ENCODE peak calls at places on chromosomes 6 and 20, in nine cellular contexts. V, A, L, E, T, C, W, B and X are unnamed samples.

GRCh38 chr6:411402-412145 is 20.0 kb downstream of the IRF4 start:
- DNase-seq in V (no peak), A (no peak), L (no peak), E (no peak), T (no peak), C (no peak), W (peak; percentile 34), B (no peak), X (no peak)

GRCh38 chr6:40599580-40599979 is 12.4 kb upstream of the LRFN2 start:
- DNase-seq in V (no peak), A (no peak), L (no peak), E (no peak), T (peak; percentile 46), C (no peak), W (no peak), B (no peak), X (no peak)

GRCh38 chr6:3355358-3356055 is 96.8 kb downstream of the PSMG4 start:
- DNase-seq in V (no peak), A (peak; percentile 78), L (no peak), E (peak; percentile 69), T (no peak), C (peak; percentile 46), W (peak; percentile 63), B (no peak), X (no peak)

GRCh38 chr20:16479666-16480065 is 93.6 kb downstream of the KIF16B start:
- DNase-seq in V (peak; percentile 28), A (no peak), L (no peak), E (no peak), T (no peak), C (no peak), W (no peak), B (no peak), X (no peak)

GRCh38 chr20:50855498-50856474 is 60.9 kb downstream of the BCAS4 start:
- DNase-seq in V (peak; percentile 49), A (peak; percentile 60), L (no peak), E (no peak), T (peak; percentile 63), C (no peak), W (no peak), B (no peak), X (no peak)

GRCh38 chr6:20655317-20655716 is 121.1 kb downstream of the CDKAL1 start:
- DNase-seq in V (peak; percentile 53), A (no peak), L (no peak), E (peak; percentile 35), T (no peak), C (no peak), W (no peak), B (no peak), X (no peak)

GRCh38 chr20:50673146-50673830 is 18.1 kb downstream of the RIPOR3 start:
- DNase-seq in V (no peak), A (peak; percentile 76), L (no peak), E (no peak), T (no peak), C (no peak), W (peak; percentile 91), B (no peak), X (no peak)

GRCh38 chr6:40343887-40344565 is 243.1 kb downstream of the LRFN2 start:
- DNase-seq in V (no peak), A (peak; percentile 37), L (no peak), E (no peak), T (no peak), C (no peak), W (no peak), B (no peak), X (no peak)

GRCh38 chr6:116866281-116866871 is 10.7 kb upstream of the RFX6 start:
- DNase-seq in V (peak; percentile 2), A (no peak), L (no peak), E (no peak), T (no peak), C (no peak), W (no peak), B (no peak), X (no peak)

GRCh38 chr20:61253264-61253639 is 1.2 kb downstream of the CDH4 start:
- DNase-seq in V (peak; percentile 45), A (no peak), L (no peak), E (no peak), T (no peak), C (no peak), W (no peak), B (no peak), X (no peak)

GRCh38 chr20:63917811-63918210 is 22.9 kb downstream of the DNAJC5 start:
- DNase-seq in V (no peak), A (no peak), L (no peak), E (no peak), T (peak; percentile 12), C (no peak), W (no peak), B (no peak), X (no peak)

DNA sequence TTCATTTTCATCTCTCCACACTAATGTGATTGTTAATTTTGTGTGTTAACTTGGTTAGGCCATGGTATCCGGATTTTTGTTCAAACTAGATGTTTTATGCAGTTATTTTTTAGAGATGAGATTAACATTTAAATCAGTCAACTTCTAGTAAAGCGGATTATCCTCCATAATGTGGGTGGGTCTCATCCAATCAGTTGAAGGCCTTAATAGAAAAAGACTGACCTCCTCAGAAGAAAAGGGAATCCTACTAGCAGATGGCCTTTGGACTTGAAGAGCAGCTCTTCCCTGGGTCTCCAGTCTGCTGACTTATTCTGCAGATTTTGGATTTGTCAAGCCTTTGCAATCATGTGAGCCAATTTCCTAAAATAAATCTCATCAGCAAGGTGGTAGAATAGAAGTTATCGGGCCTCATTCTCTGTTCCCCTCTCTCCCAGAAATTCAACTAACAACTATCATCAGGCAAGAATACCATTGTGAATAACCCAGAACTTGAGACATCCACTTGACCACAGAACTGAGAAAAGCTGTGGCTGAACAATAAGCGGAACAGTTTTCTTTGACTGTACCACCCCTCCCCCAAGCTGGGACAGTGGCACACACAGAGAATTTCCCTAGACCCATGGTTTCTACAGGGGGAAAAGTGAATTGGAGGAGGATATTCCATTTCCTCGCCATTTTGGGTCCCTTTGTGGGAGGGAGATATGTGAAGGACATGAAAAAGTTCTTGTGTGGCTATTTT is 323.0 kb downstream of the UTRN start:
- DNase-seq in V (no peak), A (no peak), L (no peak), E (no peak), T (no peak), C (no peak), W (no peak), B (no peak), X (no peak)
- H3K27me3 ChIP-seq in V (no peaks in the 10 kb centered on the region), A (no peaks in the 10 kb centered on the region), L (no peaks in the 10 kb centered on the region), E (no peaks in the 10 kb centered on the region), T (no peaks in the 10 kb centered on the region), C (no peaks in the 10 kb centered on the region), W (no peaks in the 10 kb centered on the region), B (no peaks in the 10 kb centered on the region), X (no peaks in the 10 kb centered on the region)

GRCh38 chr6:6105472-6106036 is 98.8 kb upstream of the NRN1 start:
- DNase-seq in V (no peak), A (no peak), L (no peak), E (no peak), T (no peak), C (no peak), W (no peak), B (no peak), X (no peak)
- TF ChIP-seq CTCF in V (no peak), A (no peak), L (no peak), E (no peak), T (no peak), C (no peak), W (no peak), B (no peak), X (no peak)

GRCh38 chr6:109457596-109457996 is 2.0 kb upstream of the MICAL1 start:
- DNase-seq in V (no peak), A (peak; percentile 46), L (no peak), E (no peak), T (no peak), C (no peak), W (no peak), B (no peak), X (no peak)

GRCh38 chr6:109455161-109455501 is 441 bp downstream of the MICAL1 start:
- DNase-seq in V (no peak), A (peak; percentile 51), L (no peak), E (peak; percentile 22), T (no peak), C (no peak), W (no peak), B (no peak), X (peak; percentile 88)

GRCh38 chr6:109455502-109456282 is at the start of gene MICAL1:
- DNase-seq in V (peak; percentile 24), A (peak; percentile 75), L (peak; percentile 91), E (peak; percentile 17), T (peak; percentile 68), C (peak; percentile 54), W (peak; percentile 66), B (peak; percentile 73), X (peak; percentile 88)

GRCh38 chr6:109456283-109456583 is 661 bp upstream of the MICAL1 start:
- DNase-seq in V (no peak), A (peak; percentile 54), L (no peak), E (no peak), T (no peak), C (no peak), W (no peak), B (no peak), X (no peak)

DNA sequence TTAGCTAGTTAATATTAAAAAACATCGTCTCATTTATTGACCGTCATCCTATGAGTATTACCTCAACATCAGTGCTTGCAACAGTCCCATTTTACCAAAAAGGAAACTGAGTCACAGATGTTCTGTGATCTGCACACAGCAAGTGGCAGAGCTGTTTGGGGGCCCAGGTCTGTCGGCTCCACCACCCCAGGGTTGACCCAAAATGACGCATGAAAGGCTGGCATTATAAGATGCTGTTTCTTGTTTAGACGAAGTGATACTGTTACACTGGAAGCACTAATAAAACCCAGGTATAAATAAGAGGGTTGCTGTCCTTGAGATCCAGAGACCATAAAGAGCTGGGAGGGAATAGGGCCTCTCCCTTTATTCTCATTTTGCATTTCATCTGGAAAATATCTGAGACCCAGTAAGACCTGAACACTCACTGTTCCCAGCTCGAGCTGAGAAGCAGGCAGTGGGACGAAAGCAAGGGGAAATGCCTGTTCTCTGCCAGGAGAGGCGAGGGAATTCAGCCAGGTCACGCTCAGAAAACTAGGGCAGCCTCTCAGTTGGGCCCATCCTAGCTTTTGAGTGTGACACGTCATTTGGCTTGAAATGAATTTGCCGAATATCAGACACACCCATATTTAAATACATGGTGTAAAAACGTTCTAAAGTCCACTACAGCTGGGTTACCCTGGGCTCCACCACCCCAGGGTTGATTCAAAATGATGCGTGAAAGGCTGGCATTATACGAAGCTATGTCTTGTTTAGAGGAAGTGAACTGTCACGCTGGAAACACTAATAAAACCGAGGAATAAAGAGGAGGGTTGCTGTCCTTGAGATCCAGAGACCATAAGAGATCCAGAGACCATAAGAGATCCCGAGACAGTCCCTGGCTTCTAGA is 1.4 kb upstream of the MICAL1 start:
- DNase-seq in V (peak; percentile 31), A (peak; percentile 78), L (peak; percentile 69), E (peak; percentile 18), T (no peak), C (no peak), W (peak; percentile 58), B (peak; percentile 70), X (no peak)
- H3K27ac ChIP-seq in V (no peak overlapping the region), A (peak overlapping the region; percentile 83), L (peak overlapping the region; percentile 89), E (no peak overlapping the region), T (no peak overlapping the region), C (peak overlapping the region; percentile 93), W (peak overlapping the region; percentile 80), B (peak overlapping the region; percentile 78), X (peak overlapping the region; percentile 96)

DNA sequence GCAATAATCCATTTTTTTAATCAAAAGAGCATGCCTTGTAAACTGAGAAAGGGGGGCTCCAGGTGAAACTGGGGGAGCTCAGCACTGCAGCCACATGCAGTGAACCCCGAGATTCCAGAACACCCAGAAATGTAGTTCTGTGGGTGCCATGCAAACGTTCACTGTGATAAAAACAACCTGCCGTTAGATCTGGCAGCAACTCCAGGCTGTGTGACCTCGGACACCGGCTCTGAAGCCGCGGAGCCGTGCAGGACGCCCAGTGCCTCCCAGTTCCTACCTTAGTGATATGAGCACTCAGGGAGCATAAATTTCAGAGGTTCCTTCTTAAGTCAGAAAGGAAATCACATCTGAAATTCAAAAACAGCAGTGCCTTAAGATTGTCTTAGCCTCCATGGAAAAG is 85.4 kb upstream of the THBS2 start:
- DNase-seq in V (no peak), A (no peak), L (no peak), E (no peak), T (no peak), C (no peak), W (no peak), B (no peak), X (no peak)
- H3K27me3 ChIP-seq in V (no peaks in the 10 kb centered on the region), A (no peaks in the 10 kb centered on the region), L (no peaks in the 10 kb centered on the region), E (no peaks in the 10 kb centered on the region), T (no peaks in the 10 kb centered on the region), C (no peaks in the 10 kb centered on the region), W (no peaks in the 10 kb centered on the region), B (peaks cover 25% of the 10 kb centered on the region), X (no peaks in the 10 kb centered on the region)